ENCODE peak calls at places on chromosomes 1 and 21, in eight cellular contexts. O, I, S, L, F, U, V and M are unnamed samples.

GRCh38 chr1:29638281-29638680 is 402.0 kb downstream of the PTPRU start:
- DNase-seq in U (no peak), V (no peak), I (no peak), S (no peak), O (no peak), F (no peak), L (no peak), M (no peak)

GRCh38 chr1:39196244-39197215 is 8.0 kb upstream of the MACF1 start:
- DNase-seq in L (no peak), O (no peak), V (no peak), S (no peak), I (no peak), U (no peak), F (peak; percentile 69), M (no peak)

GRCh38 chr1:41282679-41283317 is 40.7 kb upstream of the SCMH1 start:
- DNase-seq in O (no peak), L (peak; percentile 45), I (peak; percentile 61), S (peak; percentile 65), V (no peak), F (no peak), U (no peak), M (peak; percentile 22)

GRCh38 chr1:116768416-116768815 is 14.2 kb downstream of the CD2 start:
- DNase-seq in O (no peak), U (no peak), L (no peak), V (no peak), S (no peak), I (no peak), F (no peak), M (no peak)

GRCh38 chr1:235069577-235070563 is 58.8 kb downstream of the TOMM20 start:
- DNase-seq in F (no peak), O (peak; percentile 72), U (peak; percentile 81), S (peak; percentile 93), L (peak; percentile 47), V (peak; percentile 95), I (peak; percentile 79), M (no peak)

GRCh38 chr1:98421098-98421460 is 240.4 kb upstream of the SNX7 start:
- DNase-seq in V (no peak), I (no peak), F (no peak), L (no peak), U (no peak), S (no peak), O (no peak), M (no peak)

GRCh38 chr1:233294991-233295774 is at the start of gene PCNX2:
- DNase-seq in V (peak; percentile 50), L (peak; percentile 88), S (peak; percentile 82), F (peak; percentile 44), O (no peak), I (peak; percentile 86), U (no peak), M (peak; percentile 41)

GRCh38 chr21:36803051-36803709 is 104.3 kb downstream of the SIM2 start:
- DNase-seq in I (no peak), S (no peak), V (no peak), U (no peak), O (no peak), L (no peak), F (no peak), M (no peak)

GRCh38 chr1:180234369-180235076 is 4.5 kb downstream of the LHX4 start:
- DNase-seq in U (no peak), L (no peak), I (no peak), O (no peak), V (no peak), F (no peak), S (peak; percentile 19), M (peak; percentile 23)

GRCh38 chr1:121448851-121449250 is 264.1 kb downstream of the SRGAP2C start:
- DNase-seq in S (no peak), V (no peak), I (no peak), L (no peak), O (no peak), F (no peak), U (no peak), M (no peak)

GRCh38 chr1:54927475-54928240 is 40.7 kb upstream of the DHCR24 start:
- DNase-seq in I (no peak), L (no peak), F (no peak), O (no peak), U (no peak), S (no peak), V (no peak), M (no peak)

GRCh38 chr1:39673215-39673614 is 1.3 kb upstream of the NT5C1A start:
- DNase-seq in F (no peak), S (no peak), U (no peak), V (no peak), I (no peak), L (no peak), O (no peak), M (no peak)

GRCh38 chr1:4212796-4213195 is 312.7 kb upstream of the C1orf174 start:
- DNase-seq in U (no peak), S (no peak), V (no peak), F (no peak), L (no peak), O (no peak), I (no peak), M (no peak)

GRCh38 chr21:33857846-33858671 is 57.5 kb downstream of the ATP5PO start:
- DNase-seq in F (no peak), O (no peak), V (no peak), I (no peak), L (no peak), S (no peak), U (peak; percentile 51), M (no peak)

GRCh38 chr1:201042663-201043461 is 19.3 kb upstream of the KIF21B start:
- DNase-seq in U (no peak), V (no peak), L (peak; percentile 67), I (peak; percentile 80), F (peak; percentile 71), O (peak; percentile 43), S (peak; percentile 75), M (peak; percentile 47)

GRCh38 chr1:156422602-156423091 is 53.6 kb downstream of the RHBG start:
- DNase-seq in O (no peak), L (no peak), I (peak; percentile 22), S (peak; percentile 31), F (no peak), V (no peak), U (no peak), M (no peak)

GRCh38 chr1:192167941-192168685 is 9.9 kb downstream of the RGS18 start:
- DNase-seq in F (no peak), L (no peak), O (no peak), S (no peak), V (no peak), U (no peak), I (no peak), M (no peak)

GRCh38 chr1:30801826-30802198 is 44.2 kb upstream of the LAPTM5 start:
- DNase-seq in L (peak; percentile 45), I (peak; percentile 51), S (peak; percentile 87), V (no peak), U (peak; percentile 92), O (peak; percentile 96), F (peak; percentile 73), M (peak; percentile 83)

GRCh38 chr21:29650561-29651022 is 289.2 kb downstream of the GRIK1 start:
- DNase-seq in I (no peak), V (no peak), S (no peak), L (no peak), U (no peak), O (no peak), F (no peak), M (no peak)

GRCh38 chr1:241086686-241087085 is 270.3 kb downstream of the RGS7 start:
- DNase-seq in I (no peak), U (no peak), F (no peak), V (no peak), S (no peak), L (no peak), O (no peak), M (no peak)

GRCh38 chr21:26977741-26978140 is 10.9 kb upstream of the ADAMTS5 start:
- DNase-seq in U (no peak), V (no peak), L (no peak), I (no peak), F (no peak), O (no peak), S (no peak), M (no peak)

GRCh38 chr1:7644906-7645750 is 126.0 kb upstream of the VAMP3 start:
- DNase-seq in O (no peak), I (peak; percentile 21), F (no peak), U (peak; percentile 80), S (peak; percentile 53), V (no peak), L (no peak), M (no peak)

DNA sequence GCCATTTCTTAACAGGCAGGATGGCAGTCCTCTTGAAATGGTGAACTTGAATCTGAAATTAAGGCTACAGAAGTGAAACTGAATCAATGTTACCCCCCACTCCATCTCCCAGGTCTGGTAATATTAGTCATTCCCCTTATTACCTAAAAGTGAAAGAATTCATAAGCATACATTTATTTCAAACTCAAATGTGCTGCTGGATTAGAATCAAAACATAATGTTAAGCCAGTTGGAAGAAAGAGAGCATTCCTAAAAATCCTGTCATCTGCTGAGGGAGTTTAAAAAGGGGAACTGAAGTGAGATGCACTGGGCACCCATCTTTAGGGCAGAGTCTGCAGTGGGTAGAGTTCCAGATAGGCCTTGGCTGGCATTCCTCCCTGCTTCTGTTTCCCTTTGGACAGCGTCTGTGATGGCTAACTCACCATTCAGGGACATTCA is 17.4 kb downstream of the KIAA0319L start:
- DNase-seq in I (no peak), S (no peak), O (no peak), U (no peak), V (no peak), L (no peak), F (no peak), M (no peak)
- TF ChIP-seq CTCF in I (no peak), S (no peak), O (no peak), U (no peak), V (no peak), L (no peak), F (no peak), M (no peak)

DNA sequence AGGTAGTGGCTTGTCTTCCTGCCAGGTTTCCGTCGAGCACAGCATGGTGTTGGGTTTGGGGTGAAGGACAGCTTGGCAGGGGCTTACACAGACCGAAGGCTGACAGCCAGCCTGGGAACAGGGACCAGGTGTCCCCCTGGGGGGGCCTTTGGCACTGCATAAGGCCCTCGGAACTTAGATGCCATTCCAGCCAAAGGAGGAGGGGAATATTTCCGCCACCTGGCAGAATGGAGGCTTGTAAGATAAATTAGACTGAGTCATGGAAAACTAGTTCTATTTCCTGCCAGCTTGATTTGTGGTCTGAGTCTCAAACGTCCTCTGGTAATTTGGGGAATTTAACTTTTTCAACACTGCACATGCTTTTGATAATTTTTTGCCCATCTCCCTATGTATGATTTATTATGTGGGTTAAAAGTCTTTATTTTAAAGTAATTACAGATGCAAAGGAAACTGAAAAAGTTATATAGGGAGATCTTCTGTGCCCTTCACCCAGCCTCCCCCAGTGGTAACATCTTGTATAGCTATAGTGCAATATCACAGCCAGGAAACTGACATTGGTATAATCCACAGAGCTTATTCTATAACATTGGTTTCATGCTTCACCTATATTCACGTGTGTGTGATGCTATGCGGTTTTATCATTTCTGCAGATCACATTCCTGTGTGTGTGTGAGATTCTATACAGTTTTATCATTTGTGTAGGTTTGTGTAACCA is 11.5 kb upstream of the TMEM51 start:
- DNase-seq in S (no peak), F (no peak), V (no peak), L (no peak), O (no peak), U (no peak), I (peak; percentile 28), M (no peak)
- TF ChIP-seq CTCF in S (no peak), F (no peak), V (no peak), L (no peak), O (no peak), U (no peak), I (no peak), M (no peak)

GRCh38 chr1:176206961-176207902 is at the start of gene COP1:
- DNase-seq in U (peak; percentile 99), L (peak; percentile 97), F (peak; percentile 96), V (peak; percentile 84), I (peak; percentile 98), O (peak; percentile 72), S (peak; percentile 97), M (peak; percentile 92)
- TF ChIP-seq CTCF in U (peak; percentile 2), L (no peak), F (no peak), V (no peak), I (no peak), O (no peak), S (no peak), M (no peak)

GRCh38 chr1:5949761-5950100 is 42.5 kb downstream of the NPHP4 start:
- DNase-seq in L (no peak), F (no peak), O (no peak), S (no peak), I (no peak), V (no peak), U (no peak), M (no peak)
- TF ChIP-seq CTCF in L (no peak), F (no peak), O (no peak), S (no peak), I (no peak), V (no peak), U (no peak), M (no peak)